ENCODE peak calls at places on chromosomes 7 and 10, in seven cellular contexts. J is AG09309, X is keratinocyte, G is brain microvascular endothelial cell, S is cardiac fibroblast, Q is AG04450, A is epithelial cell of esophagus. W is an unnamed sample.

GRCh38 chr10:44183667-44184632 is 200.9 kb downstream of the CXCL12 start:
- DNase-seq in J (peak; percentile 28), X (no peak), G (no peak), S (peak; percentile 61), Q (no peak), A (no peak), W (no peak)

GRCh38 chr10:129605986-129606518 is 139.0 kb downstream of the MGMT start:
- DNase-seq in J (no peak), X (no peak), G (no peak), S (no peak), Q (no peak), A (no peak), W (peak; percentile 43)

GRCh38 chr10:3482200-3482993 is 302.6 kb downstream of the KLF6 start:
- DNase-seq in J (peak; percentile 82), X (peak; percentile 79), G (peak; percentile 89), S (peak; percentile 91), Q (peak; percentile 70), A (peak; percentile 99), W (no peak)

GRCh38 chr7:120053390-120053961 is 219.5 kb upstream of the KCND2 start:
- DNase-seq in J (peak; percentile 24), X (no peak), G (peak; percentile 33), S (peak; percentile 86), Q (peak; percentile 47), A (no peak), W (no peak)

GRCh38 chr10:52318822-52319464 is 4.9 kb downstream of the DKK1 start:
- DNase-seq in J (peak; percentile 96), X (peak; percentile 94), G (peak; percentile 82), S (peak; percentile 93), Q (peak; percentile 84), A (peak; percentile 92), W (no peak)

GRCh38 chr7:80922254-80923049 is 3.6 kb upstream of the SEMA3C start:
- DNase-seq in J (no peak), X (no peak), G (no peak), S (no peak), Q (no peak), A (peak; percentile 93), W (no peak)

GRCh38 chr7:108415821-108416536 is 40.3 kb downstream of the NRCAM start:
- DNase-seq in J (no peak), X (no peak), G (peak; percentile 85), S (peak; percentile 71), Q (no peak), A (peak; percentile 88), W (peak; percentile 40)

GRCh38 chr7:116591202-116592040 is 66.6 kb downstream of the CAV1 start:
- DNase-seq in J (no peak), X (no peak), G (no peak), S (no peak), Q (no peak), A (peak; percentile 46), W (no peak)

GRCh38 chr10:101118031-101118430 is 13.1 kb upstream of the TLX1 start:
- DNase-seq in J (no peak), X (no peak), G (no peak), S (no peak), Q (no peak), A (no peak), W (no peak)

GRCh38 chr7:103637726-103638125 is 191.7 kb upstream of the SLC26A5 start:
- DNase-seq in J (no peak), X (no peak), G (peak; percentile 22), S (no peak), Q (no peak), A (peak; percentile 58), W (no peak)

GRCh38 chr10:110502851-110503301 is 5.2 kb downstream of the DUSP5 start:
- DNase-seq in J (peak; percentile 76), X (no peak), G (no peak), S (peak; percentile 92), Q (no peak), A (no peak), W (peak; percentile 90)

GRCh38 chr7:41955475-41956243 is 252.8 kb upstream of the INHBA start:
- DNase-seq in J (peak; percentile 98), X (peak; percentile 63), G (peak; percentile 97), S (peak; percentile 100), Q (peak; percentile 99), A (peak; percentile 99), W (no peak)

GRCh38 chr10:25815999-25816768 is 117.8 kb upstream of the MYO3A start:
- DNase-seq in J (no peak), X (no peak), G (peak; percentile 18), S (peak; percentile 18), Q (no peak), A (no peak), W (no peak)

GRCh38 chr7:73828107-73828803 is 2.5 kb upstream of the CLDN4 start:
- DNase-seq in J (no peak), X (no peak), G (peak; percentile 57), S (peak; percentile 27), Q (no peak), A (peak; percentile 80), W (no peak)

GRCh38 chr10:84341983-84342382 is 13.6 kb downstream of the CCSER2 start:
- DNase-seq in J (no peak), X (no peak), G (no peak), S (no peak), Q (no peak), A (no peak), W (no peak)

GRCh38 chr7:121485457-121486243 is 89.5 kb upstream of the FAM3C start:
- DNase-seq in J (peak; percentile 13), X (no peak), G (no peak), S (peak; percentile 78), Q (no peak), A (peak; percentile 23), W (no peak)
- TF ChIP-seq CTCF in J (no peak), X (no peak), G (no peak), S (no peak), Q (no peak), A (no peak), W (no peak)

DNA sequence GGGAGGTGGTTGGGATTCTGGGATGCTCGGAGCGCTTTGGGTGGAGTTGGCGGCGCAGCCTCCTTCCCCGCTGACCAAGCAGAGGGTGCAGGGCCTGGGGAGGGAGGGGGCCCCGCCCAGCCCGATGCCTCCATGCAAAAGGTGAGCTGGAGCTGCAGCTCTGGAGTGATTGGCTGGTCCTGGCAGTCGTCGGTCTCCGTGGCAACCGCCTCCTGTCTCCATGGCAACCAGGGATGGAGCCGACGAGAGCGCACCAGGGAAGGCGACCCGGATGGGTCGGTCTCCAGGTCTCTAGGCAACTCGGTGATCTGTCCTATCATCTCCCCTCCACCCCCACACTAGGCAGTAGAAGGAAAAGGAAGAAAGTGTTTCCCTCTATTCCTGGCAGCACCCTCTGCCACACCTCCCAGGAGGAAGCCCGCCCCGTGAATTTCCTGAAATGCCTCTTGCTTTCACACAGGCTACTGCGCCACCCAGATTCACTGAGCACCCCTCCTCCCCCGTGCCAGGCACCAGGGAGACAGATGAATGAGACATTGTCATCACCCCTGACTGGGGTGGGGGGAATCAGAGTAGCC is 634 bp upstream of the NACAD start:
- DNase-seq in J (no peak), X (no peak), G (peak; percentile 29), S (peak; percentile 54), Q (no peak), A (peak; percentile 71), W (no peak)
- H3K4me3 ChIP-seq in J (peak overlapping the region; percentile 63), X (peak overlapping the region; percentile 61), G (peak overlapping the region; percentile 52), S (peak overlapping the region; percentile 51), Q (peak overlapping the region; percentile 69), A (peak overlapping the region; percentile 24), W (no peak overlapping the region)

DNA sequence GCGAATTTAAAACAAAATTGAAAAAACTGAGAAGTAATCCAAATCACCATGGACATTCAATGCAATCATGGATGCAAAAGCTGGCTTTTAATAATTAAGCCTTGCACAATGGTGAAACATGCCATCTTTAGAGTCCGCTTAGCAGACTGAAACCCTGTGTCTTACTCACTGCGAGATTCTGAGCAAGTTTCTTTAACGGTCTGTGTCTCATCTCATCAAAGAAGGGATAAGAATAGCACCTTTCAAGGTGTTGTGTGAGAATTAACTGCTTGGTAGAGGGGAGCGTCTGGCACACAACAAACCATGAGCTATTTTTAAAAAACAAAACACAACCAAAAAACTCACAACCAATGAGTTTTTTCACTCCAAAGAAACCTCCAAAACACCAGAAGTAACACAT is 21.4 kb downstream of the ACBD7 start:
- DNase-seq in J (no peak), X (no peak), G (no peak), S (no peak), Q (no peak), A (no peak), W (no peak)
- TF ChIP-seq CTCF in J (no peak), X (no peak), G (no peak), S (no peak), Q (no peak), A (no peak), W (no peak)

DNA sequence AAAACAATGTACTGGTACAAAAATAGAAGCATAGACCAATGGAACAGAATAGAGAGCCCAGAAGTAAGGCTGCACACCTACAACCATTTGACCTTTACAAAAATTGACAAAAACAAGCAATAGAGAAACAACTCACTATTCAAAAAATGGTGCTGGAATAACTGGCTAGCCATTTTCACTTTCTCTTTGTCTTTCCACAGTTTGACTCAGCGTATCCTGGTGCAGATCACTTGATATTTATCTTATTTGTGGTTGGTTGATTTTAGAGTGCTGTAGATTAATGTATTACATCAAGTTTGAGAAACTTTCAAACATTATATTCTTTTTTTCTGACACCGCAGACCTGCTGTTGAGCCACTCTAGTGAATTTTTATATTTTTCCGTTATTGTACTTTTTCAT is 381.4 kb downstream of the DGKB start:
- DNase-seq in J (no peak), X (no peak), G (no peak), S (no peak), Q (no peak), A (no peak), W (no peak)
- H3K4me3 ChIP-seq in J (no peak overlapping the region), X (no peak overlapping the region), G (no peak overlapping the region), S (no peak overlapping the region), Q (no peak overlapping the region), A (no peak overlapping the region), W (no peak overlapping the region)

GRCh38 chr10:77135555-77135954 is 502.1 kb downstream of the KCNMA1 start:
- DNase-seq in J (no peak), X (no peak), G (no peak), S (no peak), Q (no peak), A (no peak), W (no peak)
- TF ChIP-seq CTCF in J (no peak), X (no peak), G (no peak), S (no peak), Q (no peak), A (no peak), W (no peak)